ENCODE peak calls at places on chromosomes 13 and 19, in ten cellular contexts. C is tibial artery, S is fibroblast of mammary gland, F is nephron progenitor cell, Y is dorsolateral prefrontal cortex, R is H9, H is ovary, V is endothelial cell, J is mucosa of descending colon, G is Calu3. P is an unnamed sample.

GRCh38 chr13:99517577-99517976 is 16.3 kb downstream of the TM9SF2 start:
- DNase-seq in C (no peak), S (no peak), F (no peak), Y (no peak), R (no peak), H (no peak), V (no peak), J (no peak), G (no peak), P (no peak)

GRCh38 chr13:42477588-42478190 is 96.3 kb upstream of the TNFSF11 start:
- DNase-seq in C (no peak), S (peak; percentile 19), F (no peak), Y (no peak), R (no peak), H (peak; percentile 16), V (no peak), J (no peak), G (no peak), P (no peak)

GRCh38 chr19:47157455-47158321 is 27.1 kb downstream of the SAE1 start:
- DNase-seq in C (no peak), S (peak; percentile 49), F (peak; percentile 27), Y (no peak), R (peak; percentile 85), H (peak; percentile 23), V (peak; percentile 63), J (peak; percentile 59), G (no peak), P (no peak)

GRCh38 chr19:5138606-5139594 is 170.0 kb downstream of the KDM4B start:
- DNase-seq in C (no peak), S (peak; percentile 58), F (no peak), Y (no peak), R (no peak), H (no peak), V (no peak), J (peak; percentile 72), G (no peak), P (peak; percentile 88)

GRCh38 chr13:48679941-48680630 is 26.4 kb downstream of the CYSLTR2 start:
- DNase-seq in C (no peak), S (no peak), F (no peak), Y (no peak), R (no peak), H (no peak), V (no peak), J (no peak), G (no peak), P (no peak)

GRCh38 chr19:55390461-55390880 is 4.7 kb downstream of the RPL28 start:
- DNase-seq in C (no peak), S (no peak), F (no peak), Y (no peak), R (no peak), H (no peak), V (no peak), J (no peak), G (no peak), P (no peak)

GRCh38 chr19:752652-753517 is 2.0 kb downstream of the MISP start:
- DNase-seq in C (no peak), S (peak; percentile 85), F (peak; percentile 37), Y (no peak), R (no peak), H (peak; percentile 76), V (no peak), J (peak; percentile 91), G (peak; percentile 87), P (no peak)

GRCh38 chr19:35908977-35909683 is 1.0 kb upstream of the TYROBP start:
- DNase-seq in C (peak; percentile 90), S (no peak), F (no peak), Y (peak; percentile 60), R (no peak), H (no peak), V (no peak), J (peak; percentile 57), G (no peak), P (peak; percentile 71)

GRCh38 chr13:114144606-114145244 is 12.3 kb upstream of the RASA3 start:
- DNase-seq in C (peak; percentile 23), S (no peak), F (no peak), Y (no peak), R (no peak), H (no peak), V (no peak), J (no peak), G (no peak), P (no peak)

GRCh38 chr19:29940971-29941585 is 961 bp upstream of the URI1 start:
- DNase-seq in C (no peak), S (no peak), F (no peak), Y (no peak), R (no peak), H (no peak), V (no peak), J (no peak), G (no peak), P (no peak)
- TF ChIP-seq CTCF in C (no peak), S (no peak), F (no peak), Y (no peak), R (no peak), H (no peak), V (no peak), J (no peak), G (no peak), P (no peak)

DNA sequence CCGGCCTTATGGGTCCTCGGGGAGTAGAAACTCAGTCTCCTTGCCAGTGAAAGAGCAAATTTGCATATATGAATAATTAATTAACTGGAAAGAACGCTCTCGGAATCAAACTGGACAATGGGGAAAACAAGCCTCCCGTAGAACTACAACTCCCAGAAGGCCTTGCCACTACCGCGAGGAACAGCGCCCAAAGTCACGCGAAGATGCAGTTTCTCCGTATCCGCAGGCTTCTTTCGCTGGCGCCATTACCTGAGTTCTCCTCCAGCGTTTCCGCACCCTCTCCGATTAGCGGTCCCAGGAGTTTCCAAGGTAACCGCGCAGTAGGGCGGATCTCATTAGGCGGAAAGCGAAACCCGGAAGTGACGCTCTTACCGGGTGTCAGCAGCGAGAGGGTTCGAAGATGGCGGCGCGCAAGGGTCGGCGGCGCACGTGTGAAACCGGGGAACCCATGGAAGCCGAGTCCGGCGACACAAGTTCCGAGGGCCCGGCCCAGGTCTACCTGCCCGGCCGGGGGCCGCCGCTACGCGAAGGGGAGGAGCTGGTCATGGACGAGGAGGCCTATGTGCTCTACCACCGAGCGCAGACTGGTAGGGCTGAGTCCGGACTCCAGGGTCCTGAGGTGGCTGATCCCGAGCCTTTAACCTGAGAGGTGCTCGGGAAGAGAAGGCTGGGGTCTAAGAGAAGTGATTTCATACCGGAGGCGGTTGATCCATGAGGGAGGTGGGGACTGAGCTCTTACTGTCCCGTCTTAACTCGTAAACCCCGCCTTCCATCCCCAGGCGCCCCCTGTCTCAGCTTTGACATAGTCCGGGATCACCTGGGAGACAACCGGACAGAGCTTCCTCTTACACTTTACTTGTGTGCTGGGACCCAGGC is at the start of gene GRWD1:
- DNase-seq in C (peak; percentile 95), S (peak; percentile 94), F (peak; percentile 87), Y (peak; percentile 88), R (peak; percentile 95), H (peak; percentile 94), V (peak; percentile 83), J (peak; percentile 88), G (peak; percentile 92), P (peak; percentile 94)
- TF ChIP-seq CTCF in C (no peak), S (no peak), F (no peak), Y (peak; percentile 26), R (peak; percentile 30), H (no peak), V (no peak), J (no peak), G (peak; percentile 6), P (no peak)

DNA sequence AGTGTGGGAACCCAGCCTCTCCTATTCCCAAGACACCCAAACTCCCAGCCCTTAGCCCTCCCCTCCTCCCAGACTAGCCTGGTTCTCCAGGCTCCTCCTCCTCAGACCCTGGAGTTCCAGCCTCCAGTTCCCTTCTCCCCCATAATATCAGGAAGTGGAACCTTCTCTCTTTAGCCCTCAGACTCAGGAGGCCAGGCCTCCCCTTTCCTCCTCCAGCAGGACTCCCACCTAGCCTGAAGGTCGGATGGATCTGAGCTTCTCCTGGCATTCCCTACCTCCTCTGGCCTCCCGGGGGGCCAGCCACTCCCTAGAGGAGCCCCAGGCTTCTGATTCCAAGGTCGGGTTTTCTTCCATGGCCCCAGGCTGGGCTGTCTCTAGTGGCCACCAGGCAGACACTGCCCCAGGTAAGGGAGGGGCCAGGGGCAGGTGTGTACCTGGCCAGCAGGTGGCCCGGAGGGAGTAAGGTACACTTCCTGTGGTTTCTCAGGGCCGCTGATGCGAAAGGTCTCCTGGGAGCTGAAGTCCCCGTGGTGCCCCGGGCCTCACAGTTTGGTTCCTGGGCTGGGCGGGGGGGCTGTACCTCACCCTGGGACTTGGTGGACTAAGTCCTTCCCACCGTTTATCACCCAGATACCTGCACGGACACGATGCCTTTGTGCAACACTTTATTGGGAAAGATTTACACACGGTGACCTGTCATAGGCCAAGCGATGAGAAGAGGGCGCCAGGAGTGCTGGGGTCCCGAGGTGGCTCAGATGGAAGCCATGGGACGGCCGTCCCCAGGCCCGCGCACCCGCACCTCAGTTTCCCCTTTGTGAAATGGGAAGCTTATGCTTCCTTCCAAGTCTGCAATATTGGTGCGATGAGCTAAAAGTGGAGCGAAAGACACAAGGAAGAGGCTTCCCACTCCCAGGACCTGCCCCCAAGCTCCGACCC is at the start of gene TMC4:
- DNase-seq in C (no peak), S (peak; percentile 35), F (no peak), Y (no peak), R (peak; percentile 96), H (no peak), V (no peak), J (peak; percentile 87), G (peak; percentile 95), P (no peak)
- TF ChIP-seq CTCF in C (no peak), S (no peak), F (no peak), Y (no peak), R (peak; percentile 67), H (no peak), V (no peak), J (peak; percentile 63), G (peak; percentile 83), P (no peak)

DNA sequence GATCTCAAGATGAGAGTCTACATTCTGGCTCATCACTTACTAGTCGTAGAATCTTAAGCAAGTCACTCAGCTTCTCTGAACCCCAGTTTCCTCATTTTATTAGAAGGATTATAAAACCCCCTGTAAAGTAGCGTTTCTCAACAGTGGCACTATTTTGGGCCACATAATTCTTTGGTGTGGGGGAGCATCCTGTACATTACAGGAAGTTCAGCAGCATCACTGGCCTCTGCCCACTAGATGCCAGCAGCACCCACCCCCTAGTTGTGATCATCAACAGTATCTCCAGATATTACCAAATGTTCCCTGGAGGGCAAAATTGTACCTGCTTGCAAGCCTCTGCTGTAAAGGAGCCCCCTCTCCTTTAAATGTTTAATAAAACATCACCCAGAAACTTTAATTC is 22.6 kb downstream of the STARD13 start:
- DNase-seq in C (no peak), S (no peak), F (no peak), Y (no peak), R (no peak), H (no peak), V (no peak), J (no peak), G (no peak), P (no peak)
- TF ChIP-seq CTCF in C (no peak), S (peak; percentile 10), F (no peak), Y (no peak), R (no peak), H (no peak), V (no peak), J (no peak), G (no peak), P (no peak)

GRCh38 chr13:47672245-47672975 is 328.7 kb downstream of the SUCLA2 start:
- DNase-seq in C (no peak), S (peak; percentile 85), F (no peak), Y (no peak), R (no peak), H (no peak), V (no peak), J (no peak), G (no peak), P (no peak)
- TF ChIP-seq CTCF in C (no peak), S (no peak), F (no peak), Y (no peak), R (no peak), H (no peak), V (no peak), J (no peak), G (no peak), P (no peak)

P was measured in GM13976.